ENCODE peak calls at places on chromosomes 11 and 22, in six cellular contexts. One of them, this sample, is unnamed.

GRCh38 chr11:116825434-116825833 is 2.3 kb upstream of the APOA4 start:
- DNase-seq in progenitor cell of endocrine pancreas: no peak
- DNase-seq in AG10803: no peak
- DNase-seq in RWPE1: no peak
- DNase-seq in thoracic aorta: no peak
- DNase-seq in GM10248: no peak
- DNase-seq in this sample: no peak

GRCh38 chr11:118398797-118399564 is 2.4 kb upstream of the ATP5MG start:
- DNase-seq in GM10248: no peak
- DNase-seq in thoracic aorta: no peak
- DNase-seq in AG10803: no peak
- DNase-seq in RWPE1: no peak
- DNase-seq in progenitor cell of endocrine pancreas: no peak
- DNase-seq in this sample: no peak

GRCh38 chr11:104291646-104292045 is 127.7 kb upstream of the PDGFD start:
- DNase-seq in progenitor cell of endocrine pancreas: no peak
- DNase-seq in RWPE1: no peak
- DNase-seq in GM10248: no peak
- DNase-seq in thoracic aorta: no peak
- DNase-seq in AG10803: no peak
- DNase-seq in this sample: no peak

GRCh38 chr22:42419328-42419881 is 12.8 kb downstream of the NFAM1 start:
- DNase-seq in progenitor cell of endocrine pancreas: no peak
- DNase-seq in thoracic aorta: no peak
- DNase-seq in GM10248: peak; percentile 63
- DNase-seq in AG10803: no peak
- DNase-seq in RWPE1: no peak
- DNase-seq in this sample: no peak

GRCh38 chr11:94647926-94648325 is 80.8 kb downstream of the PIWIL4 start:
- DNase-seq in RWPE1: no peak
- DNase-seq in progenitor cell of endocrine pancreas: no peak
- DNase-seq in thoracic aorta: no peak
- DNase-seq in GM10248: no peak
- DNase-seq in AG10803: no peak
- DNase-seq in this sample: no peak

GRCh38 chr11:73262851-73263495 is 9.2 kb upstream of the P2RY6 start:
- DNase-seq in progenitor cell of endocrine pancreas: no peak
- DNase-seq in AG10803: peak; percentile 51
- DNase-seq in thoracic aorta: no peak
- DNase-seq in RWPE1: no peak
- DNase-seq in GM10248: no peak
- DNase-seq in this sample: no peak

GRCh38 chr22:46934746-46935491 is 172.5 kb downstream of the TBC1D22A start:
- DNase-seq in GM10248: peak; percentile 54
- DNase-seq in thoracic aorta: no peak
- DNase-seq in AG10803: peak; percentile 84
- DNase-seq in RWPE1: peak; percentile 69
- DNase-seq in progenitor cell of endocrine pancreas: no peak
- DNase-seq in this sample: peak; percentile 37

GRCh38 chr11:123062892-123063395 is 1.0 kb upstream of the HSPA8 start:
- DNase-seq in RWPE1: no peak
- DNase-seq in progenitor cell of endocrine pancreas: no peak
- DNase-seq in thoracic aorta: no peak
- DNase-seq in GM10248: no peak
- DNase-seq in AG10803: peak; percentile 56
- DNase-seq in this sample: no peak

GRCh38 chr11:73429121-73429740 is 53.0 kb downstream of the RELT start:
- DNase-seq in AG10803: peak; percentile 50
- DNase-seq in GM10248: no peak
- DNase-seq in progenitor cell of endocrine pancreas: no peak
- DNase-seq in RWPE1: no peak
- DNase-seq in thoracic aorta: no peak
- DNase-seq in this sample: no peak

GRCh38 chr11:13183094-13183825 is 94.3 kb upstream of the BMAL1 start:
- DNase-seq in progenitor cell of endocrine pancreas: no peak
- DNase-seq in thoracic aorta: no peak
- DNase-seq in AG10803: peak; percentile 91
- DNase-seq in RWPE1: peak; percentile 39
- DNase-seq in GM10248: peak; percentile 26
- DNase-seq in this sample: peak; percentile 12

GRCh38 chr11:65529475-65530156 is 4.7 kb downstream of the SCYL1 start:
- DNase-seq in AG10803: no peak
- DNase-seq in progenitor cell of endocrine pancreas: no peak
- DNase-seq in thoracic aorta: no peak
- DNase-seq in RWPE1: no peak
- DNase-seq in GM10248: no peak
- DNase-seq in this sample: no peak

GRCh38 chr11:2701230-2701629 is 1.4 kb upstream of the KCNQ1OT1 start:
- DNase-seq in GM10248: no peak
- DNase-seq in RWPE1: no peak
- DNase-seq in progenitor cell of endocrine pancreas: no peak
- DNase-seq in AG10803: no peak
- DNase-seq in thoracic aorta: no peak
- DNase-seq in this sample: no peak

GRCh38 chr11:83292709-83293435 is 6.7 kb upstream of the CCDC90B start:
- DNase-seq in thoracic aorta: no peak
- DNase-seq in progenitor cell of endocrine pancreas: no peak
- DNase-seq in AG10803: peak; percentile 74
- DNase-seq in RWPE1: peak; percentile 66
- DNase-seq in GM10248: peak; percentile 42
- DNase-seq in this sample: no peak

GRCh38 chr11:18934195-18934808 is 4.9 kb downstream of the MRGPRX1 start:
- DNase-seq in thoracic aorta: no peak
- DNase-seq in progenitor cell of endocrine pancreas: no peak
- DNase-seq in RWPE1: no peak
- DNase-seq in GM10248: no peak
- DNase-seq in AG10803: no peak
- DNase-seq in this sample: no peak

GRCh38 chr11:117354550-117354949 is 26.9 kb downstream of the CEP164 start:
- DNase-seq in GM10248: no peak
- DNase-seq in AG10803: no peak
- DNase-seq in RWPE1: no peak
- DNase-seq in progenitor cell of endocrine pancreas: no peak
- DNase-seq in thoracic aorta: no peak
- DNase-seq in this sample: no peak

DNA sequence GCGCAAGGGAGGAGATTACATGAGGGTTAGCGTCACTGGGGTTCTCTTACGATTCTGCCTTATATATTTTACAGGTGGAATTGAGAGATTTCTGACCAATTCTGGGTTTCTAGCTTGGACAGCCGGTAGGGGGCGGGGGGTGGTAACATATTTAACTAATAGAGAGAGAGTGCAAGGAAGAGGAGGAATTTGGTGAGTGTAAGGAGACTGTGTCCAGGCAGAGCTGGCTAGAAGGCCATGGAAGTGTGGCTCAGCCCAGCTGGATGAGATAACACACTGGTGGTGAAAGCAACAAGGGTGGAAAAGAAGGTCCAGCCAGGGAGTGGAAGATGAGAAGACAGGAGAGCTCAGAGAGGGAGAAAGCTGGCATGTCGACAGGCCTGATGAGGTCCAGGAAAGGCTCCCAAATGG is 56.5 kb downstream of the ST3GAL4 start:
- DNase-seq in AG10803: peak; percentile 42
- DNase-seq in thoracic aorta: no peak
- DNase-seq in progenitor cell of endocrine pancreas: no peak
- DNase-seq in RWPE1: no peak
- DNase-seq in GM10248: no peak
- DNase-seq in this sample: no peak
- TF ChIP-seq CTCF in AG10803: peak; percentile 43
- TF ChIP-seq CTCF in thoracic aorta: no peak
- TF ChIP-seq CTCF in progenitor cell of endocrine pancreas: no peak
- TF ChIP-seq CTCF in RWPE1: no peak
- TF ChIP-seq CTCF in GM10248: no peak
- TF ChIP-seq CTCF in this sample: peak; percentile 37

DNA sequence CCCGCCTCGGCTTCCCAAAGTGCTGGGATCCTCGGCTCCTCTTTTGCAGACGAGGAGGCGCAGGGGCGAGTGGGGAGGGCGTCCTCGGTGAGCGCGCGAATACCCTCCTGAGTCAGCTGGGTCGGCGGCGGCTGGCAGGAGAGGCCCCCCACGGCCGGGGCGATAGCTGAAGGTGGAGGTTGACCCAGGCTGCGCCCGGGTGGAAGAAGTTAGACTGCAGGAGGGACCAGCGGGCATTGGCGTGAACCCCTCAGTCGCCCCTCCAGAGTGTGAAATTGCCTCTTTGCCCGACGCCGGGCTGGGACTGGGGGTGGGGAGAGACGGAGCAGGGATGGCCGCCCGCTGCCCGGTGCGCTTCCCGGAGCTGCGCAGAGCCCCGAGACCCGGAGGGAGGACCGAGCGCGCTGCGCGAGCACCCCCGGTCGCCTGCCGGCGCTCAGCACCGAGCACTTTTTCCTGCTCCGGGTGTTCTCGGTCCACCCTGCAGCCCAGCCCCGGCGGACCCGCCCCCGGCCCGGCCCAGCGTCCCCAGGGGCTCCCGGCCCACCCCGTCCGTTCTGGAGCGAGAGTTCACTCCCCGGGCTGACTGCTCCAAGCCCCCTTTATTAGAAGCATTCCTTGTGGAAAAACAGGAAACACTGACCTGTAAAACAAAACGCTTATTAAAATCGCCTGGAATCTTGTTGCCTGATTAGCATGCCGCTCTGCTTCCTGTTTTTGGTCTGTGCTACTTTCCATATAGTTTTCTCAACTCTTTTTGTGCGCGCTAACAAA is 13.7 kb upstream of the CPT1A start:
- DNase-seq in AG10803: peak; percentile 55
- DNase-seq in thoracic aorta: no peak
- DNase-seq in progenitor cell of endocrine pancreas: peak; percentile 22
- DNase-seq in GM10248: peak; percentile 34
- DNase-seq in RWPE1: no peak
- DNase-seq in this sample: no peak
- TF ChIP-seq CTCF in AG10803: peak; percentile 39
- TF ChIP-seq CTCF in thoracic aorta: no peak
- TF ChIP-seq CTCF in progenitor cell of endocrine pancreas: peak; percentile 22
- TF ChIP-seq CTCF in GM10248: peak; percentile 42
- TF ChIP-seq CTCF in RWPE1: no peak
- TF ChIP-seq CTCF in this sample: no peak

GRCh38 chr22:37331811-37332536 is 49.7 kb downstream of the CYTH4 start:
- DNase-seq in thoracic aorta: no peak
- DNase-seq in GM10248: no peak
- DNase-seq in AG10803: no peak
- DNase-seq in RWPE1: no peak
- DNase-seq in progenitor cell of endocrine pancreas: no peak
- DNase-seq in this sample: no peak
- TF ChIP-seq CTCF in thoracic aorta: no peak
- TF ChIP-seq CTCF in GM10248: no peak
- TF ChIP-seq CTCF in AG10803: no peak
- TF ChIP-seq CTCF in RWPE1: no peak
- TF ChIP-seq CTCF in progenitor cell of endocrine pancreas: no peak
- TF ChIP-seq CTCF in this sample: no peak

DNA sequence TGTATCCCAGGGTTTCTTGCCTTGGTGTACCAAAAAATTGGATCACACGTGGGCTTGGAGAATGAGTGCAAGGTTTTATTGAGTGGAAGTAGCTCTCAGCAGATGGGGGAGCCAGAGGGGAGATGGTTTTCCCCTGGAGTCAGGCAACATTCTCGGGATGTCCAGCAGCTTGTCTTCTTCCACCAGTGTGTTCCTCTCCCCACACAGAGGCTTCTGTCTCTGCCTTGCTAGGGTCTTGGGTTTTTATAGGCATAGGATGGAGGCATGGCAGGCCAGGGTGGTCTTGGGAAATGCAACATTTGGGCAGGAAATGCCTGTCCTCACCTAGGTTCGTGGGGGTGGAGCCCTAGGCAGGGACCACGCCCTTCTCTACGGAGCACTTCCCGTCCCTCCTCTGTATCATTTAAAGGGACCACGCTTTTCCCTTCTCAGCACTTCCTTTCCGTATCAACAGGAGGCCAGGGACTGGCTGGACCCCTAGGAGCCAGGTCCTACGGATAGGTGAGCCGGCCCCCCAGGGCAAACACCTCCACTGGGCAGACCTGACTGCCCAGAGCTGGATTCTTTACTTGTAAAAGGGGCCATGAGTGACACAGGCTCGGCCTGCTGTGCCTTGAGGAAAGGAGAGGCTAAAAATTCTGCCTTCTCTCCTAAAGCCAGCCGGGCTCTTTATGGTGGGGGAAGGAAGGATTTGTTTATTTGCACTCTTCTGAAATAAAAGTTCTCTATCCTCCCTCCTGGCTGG is 55.3 kb upstream of the CCDC188 start:
- DNase-seq in RWPE1: peak; percentile 52
- DNase-seq in progenitor cell of endocrine pancreas: no peak
- DNase-seq in thoracic aorta: no peak
- DNase-seq in GM10248: peak; percentile 74
- DNase-seq in AG10803: peak; percentile 74
- DNase-seq in this sample: peak; percentile 57
- TF ChIP-seq CTCF in RWPE1: no peak
- TF ChIP-seq CTCF in progenitor cell of endocrine pancreas: no peak
- TF ChIP-seq CTCF in thoracic aorta: no peak
- TF ChIP-seq CTCF in GM10248: no peak
- TF ChIP-seq CTCF in AG10803: no peak
- TF ChIP-seq CTCF in this sample: no peak

DNA sequence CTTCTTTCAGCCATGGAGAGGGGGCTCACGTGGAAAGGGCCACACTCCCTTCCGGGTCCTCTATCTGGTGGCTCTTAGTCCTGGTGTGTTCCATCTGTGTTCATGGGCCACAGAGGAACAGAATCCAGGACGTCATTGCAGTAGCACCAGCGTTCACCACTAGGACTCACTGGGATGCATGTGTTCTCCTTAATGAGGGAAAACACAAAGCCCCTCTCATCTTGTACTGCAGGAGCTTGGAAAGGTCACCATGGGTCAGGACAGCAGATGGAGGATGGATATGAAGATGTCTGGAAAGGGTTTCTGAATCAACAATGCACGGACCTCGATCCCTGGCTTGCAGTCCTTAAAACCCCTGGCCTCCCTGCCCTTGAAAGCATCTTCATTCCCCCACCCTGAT is 113.8 kb upstream of the THY1 start:
- DNase-seq in AG10803: no peak
- DNase-seq in RWPE1: no peak
- DNase-seq in GM10248: peak; percentile 7
- DNase-seq in progenitor cell of endocrine pancreas: no peak
- DNase-seq in thoracic aorta: no peak
- DNase-seq in this sample: no peak
- TF ChIP-seq CTCF in AG10803: no peak
- TF ChIP-seq CTCF in RWPE1: no peak
- TF ChIP-seq CTCF in GM10248: no peak
- TF ChIP-seq CTCF in progenitor cell of endocrine pancreas: no peak
- TF ChIP-seq CTCF in thoracic aorta: no peak
- TF ChIP-seq CTCF in this sample: no peak